ENCODE peak calls at places on chromosomes 6 and 20, in nine cellular contexts. One of them, this sample, is unnamed.

GRCh38 chr6:170080828-170081368 is 210.0 kb downstream of the DLL1 start:
- DNase-seq in HCT116: no peak
- DNase-seq in suprapubic skin: peak
- DNase-seq in stomach: peak
- DNase-seq in Panc1: no peak
- DNase-seq in K562: no peak
- DNase-seq in spleen: peak
- DNase-seq in breast epithelium: peak
- DNase-seq in prostate gland: no peak
- DNase-seq in this sample: no peak

GRCh38 chr6:162899148-162899547 is 171.4 kb downstream of the PACRG start:
- DNase-seq in HCT116: no peak
- DNase-seq in suprapubic skin: no peak
- DNase-seq in stomach: no peak
- DNase-seq in Panc1: no peak
- DNase-seq in K562: no peak
- DNase-seq in spleen: no peak
- DNase-seq in breast epithelium: no peak
- DNase-seq in prostate gland: no peak
- DNase-seq in this sample: no peak

GRCh38 chr6:2713473-2714358 is 37.0 kb downstream of the MYLK4 start:
- DNase-seq in HCT116: no peak
- DNase-seq in suprapubic skin: no peak
- DNase-seq in stomach: no peak
- DNase-seq in Panc1: no peak
- DNase-seq in K562: no peak
- DNase-seq in spleen: no peak
- DNase-seq in breast epithelium: no peak
- DNase-seq in prostate gland: no peak
- DNase-seq in this sample: no peak

GRCh38 chr20:51767018-51767866 is 948 bp downstream of the ATP9A start:
- DNase-seq in HCT116: peak
- DNase-seq in suprapubic skin: no peak
- DNase-seq in stomach: peak
- DNase-seq in Panc1: no peak
- DNase-seq in K562: peak
- DNase-seq in spleen: peak
- DNase-seq in breast epithelium: peak
- DNase-seq in prostate gland: peak
- DNase-seq in this sample: no peak

GRCh38 chr6:73798592-73798991 is 102.6 kb downstream of the CD109 start:
- DNase-seq in HCT116: peak
- DNase-seq in suprapubic skin: no peak
- DNase-seq in stomach: no peak
- DNase-seq in Panc1: no peak
- DNase-seq in K562: no peak
- DNase-seq in spleen: no peak
- DNase-seq in breast epithelium: no peak
- DNase-seq in prostate gland: no peak
- DNase-seq in this sample: no peak

GRCh38 chr6:26394289-26394688 is 7.8 kb upstream of the BTN3A1 start:
- DNase-seq in HCT116: peak
- DNase-seq in suprapubic skin: no peak
- DNase-seq in stomach: peak
- DNase-seq in Panc1: no peak
- DNase-seq in K562: peak
- DNase-seq in spleen: no peak
- DNase-seq in breast epithelium: no peak
- DNase-seq in prostate gland: no peak
- DNase-seq in this sample: no peak

GRCh38 chr6:16901777-16902176 is 140.5 kb upstream of the ATXN1 start:
- DNase-seq in HCT116: no peak
- DNase-seq in suprapubic skin: no peak
- DNase-seq in stomach: peak
- DNase-seq in Panc1: no peak
- DNase-seq in K562: no peak
- DNase-seq in spleen: no peak
- DNase-seq in breast epithelium: no peak
- DNase-seq in prostate gland: peak
- DNase-seq in this sample: no peak

GRCh38 chr20:364905-365794 is 15.4 kb upstream of the TRIB3 start:
- DNase-seq in HCT116: peak
- DNase-seq in suprapubic skin: no peak
- DNase-seq in stomach: no peak
- DNase-seq in Panc1: no peak
- DNase-seq in K562: peak
- DNase-seq in spleen: no peak
- DNase-seq in breast epithelium: no peak
- DNase-seq in prostate gland: no peak
- DNase-seq in this sample: no peak

GRCh38 chr6:39927159-39927558 is 7.1 kb downstream of the MOCS1 start:
- DNase-seq in HCT116: peak
- DNase-seq in suprapubic skin: no peak
- DNase-seq in stomach: no peak
- DNase-seq in Panc1: no peak
- DNase-seq in K562: no peak
- DNase-seq in spleen: no peak
- DNase-seq in breast epithelium: no peak
- DNase-seq in prostate gland: no peak
- DNase-seq in this sample: no peak

GRCh38 chr6:28218312-28219248 is 6.5 kb upstream of the ZSCAN9 start:
- DNase-seq in HCT116: no peak
- DNase-seq in suprapubic skin: peak
- DNase-seq in stomach: peak
- DNase-seq in Panc1: no peak
- DNase-seq in K562: peak
- DNase-seq in spleen: peak
- DNase-seq in breast epithelium: peak
- DNase-seq in prostate gland: peak
- DNase-seq in this sample: no peak

GRCh38 chr6:64985726-64986125 is 721.3 kb downstream of the EYS start:
- DNase-seq in HCT116: no peak
- DNase-seq in suprapubic skin: no peak
- DNase-seq in stomach: no peak
- DNase-seq in Panc1: no peak
- DNase-seq in K562: no peak
- DNase-seq in spleen: no peak
- DNase-seq in breast epithelium: no peak
- DNase-seq in prostate gland: no peak
- DNase-seq in this sample: no peak

GRCh38 chr6:64984947-64985346 is 722.1 kb downstream of the EYS start:
- DNase-seq in HCT116: no peak
- DNase-seq in suprapubic skin: no peak
- DNase-seq in stomach: no peak
- DNase-seq in Panc1: no peak
- DNase-seq in K562: no peak
- DNase-seq in spleen: no peak
- DNase-seq in breast epithelium: no peak
- DNase-seq in prostate gland: no peak
- DNase-seq in this sample: no peak

GRCh38 chr6:64983108-64983507 is 723.9 kb downstream of the EYS start:
- DNase-seq in HCT116: no peak
- DNase-seq in suprapubic skin: no peak
- DNase-seq in stomach: no peak
- DNase-seq in Panc1: no peak
- DNase-seq in K562: no peak
- DNase-seq in spleen: no peak
- DNase-seq in breast epithelium: no peak
- DNase-seq in prostate gland: no peak
- DNase-seq in this sample: no peak

GRCh38 chr6:64990652-64991304 is 716.2 kb downstream of the EYS start:
- DNase-seq in HCT116: no peak
- DNase-seq in suprapubic skin: no peak
- DNase-seq in stomach: no peak
- DNase-seq in Panc1: no peak
- DNase-seq in K562: no peak
- DNase-seq in spleen: no peak
- DNase-seq in breast epithelium: no peak
- DNase-seq in prostate gland: no peak
- DNase-seq in this sample: no peak

DNA sequence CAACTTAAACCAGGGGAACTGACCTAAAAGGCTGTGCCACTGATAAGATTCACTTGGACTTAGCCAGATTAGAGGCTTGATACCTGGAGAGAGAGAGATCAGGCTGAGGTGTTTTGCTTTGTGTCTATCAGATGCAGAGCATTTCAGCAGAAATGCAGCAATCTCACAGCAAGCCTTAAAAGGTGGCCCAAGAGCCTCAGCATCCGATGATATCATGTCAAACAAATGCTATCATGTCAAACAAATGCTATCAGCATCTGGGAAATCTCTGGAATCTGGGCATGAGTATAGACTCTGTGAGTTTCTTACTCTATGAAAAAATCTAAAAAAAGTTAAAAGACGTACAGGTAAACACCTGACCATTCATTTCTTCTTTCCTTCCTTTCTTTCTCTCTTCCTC is 718.9 kb downstream of the EYS start:
- DNase-seq in HCT116: no peak
- DNase-seq in suprapubic skin: no peak
- DNase-seq in stomach: no peak
- DNase-seq in Panc1: no peak
- DNase-seq in K562: no peak
- DNase-seq in spleen: no peak
- DNase-seq in breast epithelium: no peak
- DNase-seq in prostate gland: no peak
- DNase-seq in this sample: no peak
- TF ChIP-seq POLR2AphosphoS5 in HCT116: no peak
- TF ChIP-seq POLR2AphosphoS5 in suprapubic skin: no peak
- TF ChIP-seq POLR2AphosphoS5 in stomach: no peak
- TF ChIP-seq POLR2AphosphoS5 in Panc1: no peak
- TF ChIP-seq POLR2AphosphoS5 in K562: no peak
- TF ChIP-seq POLR2AphosphoS5 in spleen: no peak
- TF ChIP-seq POLR2AphosphoS5 in breast epithelium: no peak
- TF ChIP-seq POLR2AphosphoS5 in prostate gland: no peak
- TF ChIP-seq POLR2AphosphoS5 in this sample: no peak

GRCh38 chr6:36242161-36242560 is 27.7 kb upstream of the PNPLA1 start:
- DNase-seq in HCT116: no peak
- DNase-seq in suprapubic skin: no peak
- DNase-seq in stomach: no peak
- DNase-seq in Panc1: no peak
- DNase-seq in K562: no peak
- DNase-seq in spleen: no peak
- DNase-seq in breast epithelium: no peak
- DNase-seq in prostate gland: no peak
- DNase-seq in this sample: no peak

GRCh38 chr6:36246511-36247268 is 23.2 kb upstream of the PNPLA1 start:
- DNase-seq in HCT116: no peak
- DNase-seq in suprapubic skin: no peak
- DNase-seq in stomach: no peak
- DNase-seq in Panc1: no peak
- DNase-seq in K562: no peak
- DNase-seq in spleen: no peak
- DNase-seq in breast epithelium: no peak
- DNase-seq in prostate gland: no peak
- DNase-seq in this sample: no peak

GRCh38 chr6:36245572-36246031 is 24.3 kb upstream of the PNPLA1 start:
- DNase-seq in HCT116: no peak
- DNase-seq in suprapubic skin: no peak
- DNase-seq in stomach: peak
- DNase-seq in Panc1: no peak
- DNase-seq in K562: peak
- DNase-seq in spleen: no peak
- DNase-seq in breast epithelium: no peak
- DNase-seq in prostate gland: no peak
- DNase-seq in this sample: no peak

GRCh38 chr6:36243562-36244212 is 26.2 kb upstream of the PNPLA1 start:
- DNase-seq in HCT116: no peak
- DNase-seq in suprapubic skin: no peak
- DNase-seq in stomach: no peak
- DNase-seq in Panc1: no peak
- DNase-seq in K562: no peak
- DNase-seq in spleen: no peak
- DNase-seq in breast epithelium: no peak
- DNase-seq in prostate gland: no peak
- DNase-seq in this sample: no peak

GRCh38 chr6:36244641-36245280 is 25.1 kb upstream of the PNPLA1 start:
- DNase-seq in HCT116: peak
- DNase-seq in suprapubic skin: no peak
- DNase-seq in stomach: no peak
- DNase-seq in Panc1: no peak
- DNase-seq in K562: no peak
- DNase-seq in spleen: no peak
- DNase-seq in breast epithelium: no peak
- DNase-seq in prostate gland: no peak
- DNase-seq in this sample: no peak
- TF ChIP-seq POLR2AphosphoS5 in HCT116: no peak
- TF ChIP-seq POLR2AphosphoS5 in suprapubic skin: no peak
- TF ChIP-seq POLR2AphosphoS5 in stomach: no peak
- TF ChIP-seq POLR2AphosphoS5 in Panc1: no peak
- TF ChIP-seq POLR2AphosphoS5 in K562: no peak
- TF ChIP-seq POLR2AphosphoS5 in spleen: no peak
- TF ChIP-seq POLR2AphosphoS5 in breast epithelium: no peak
- TF ChIP-seq POLR2AphosphoS5 in prostate gland: no peak
- TF ChIP-seq POLR2AphosphoS5 in this sample: no peak

DNA sequence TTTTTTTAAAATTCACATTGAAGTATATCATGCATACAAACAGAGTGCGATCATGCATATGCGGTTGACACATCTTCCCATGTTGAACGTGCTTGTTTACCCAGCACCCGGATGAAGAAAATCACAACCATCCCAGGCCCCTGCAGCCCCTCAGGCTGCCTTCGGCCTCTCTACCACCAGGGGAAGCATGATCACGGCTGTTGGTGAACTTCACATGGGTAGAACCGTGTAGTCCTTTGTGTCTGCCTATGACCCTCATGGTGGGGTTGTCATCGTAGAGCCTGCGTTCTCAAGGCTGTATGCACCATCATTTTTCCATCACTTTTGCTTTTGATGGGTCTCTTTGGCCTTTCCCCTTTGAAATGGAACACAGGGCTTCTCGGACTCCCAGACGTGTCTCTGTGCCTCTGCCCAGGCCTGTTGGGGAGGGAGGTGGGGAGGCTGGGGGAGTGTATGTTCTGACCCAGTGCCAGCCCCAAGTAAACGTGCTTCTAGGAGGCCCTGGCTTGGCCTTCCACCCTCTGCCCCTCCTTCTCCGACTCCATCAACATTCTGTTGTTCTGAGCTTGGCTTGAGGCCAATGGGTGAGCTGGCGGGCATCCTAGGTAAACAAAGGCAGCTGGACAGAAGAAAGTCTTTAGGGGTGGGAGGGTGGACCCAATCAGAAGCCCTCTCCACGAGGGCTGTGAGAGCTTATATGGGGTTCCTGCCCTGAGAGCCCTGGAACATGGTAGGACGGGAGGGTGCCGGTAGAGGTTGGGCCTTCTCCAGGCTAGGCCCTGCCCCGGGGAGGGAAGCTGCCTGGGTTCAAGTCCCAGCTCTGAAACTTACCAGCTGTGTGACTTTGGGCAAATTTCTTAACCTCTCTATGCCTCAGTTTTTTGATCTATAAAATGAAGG is 39.7 kb downstream of the TGM2 start:
- DNase-seq in HCT116: no peak
- DNase-seq in suprapubic skin: peak
- DNase-seq in stomach: peak
- DNase-seq in Panc1: no peak
- DNase-seq in K562: no peak
- DNase-seq in spleen: peak
- DNase-seq in breast epithelium: peak
- DNase-seq in prostate gland: peak
- DNase-seq in this sample: no peak
- TF ChIP-seq POLR2AphosphoS5 in HCT116: no peak
- TF ChIP-seq POLR2AphosphoS5 in suprapubic skin: no peak
- TF ChIP-seq POLR2AphosphoS5 in stomach: peak
- TF ChIP-seq POLR2AphosphoS5 in Panc1: no peak
- TF ChIP-seq POLR2AphosphoS5 in K562: no peak
- TF ChIP-seq POLR2AphosphoS5 in spleen: no peak
- TF ChIP-seq POLR2AphosphoS5 in breast epithelium: no peak
- TF ChIP-seq POLR2AphosphoS5 in prostate gland: peak
- TF ChIP-seq POLR2AphosphoS5 in this sample: no peak

GRCh38 chr6:158018851-158019361 is 37.2 kb downstream of the SYNJ2 start:
- DNase-seq in HCT116: no peak
- DNase-seq in suprapubic skin: no peak
- DNase-seq in stomach: no peak
- DNase-seq in Panc1: no peak
- DNase-seq in K562: no peak
- DNase-seq in spleen: peak
- DNase-seq in breast epithelium: no peak
- DNase-seq in prostate gland: no peak
- DNase-seq in this sample: no peak
- TF ChIP-seq POLR2AphosphoS5 in HCT116: no peak
- TF ChIP-seq POLR2AphosphoS5 in suprapubic skin: no peak
- TF ChIP-seq POLR2AphosphoS5 in stomach: no peak
- TF ChIP-seq POLR2AphosphoS5 in Panc1: no peak
- TF ChIP-seq POLR2AphosphoS5 in K562: no peak
- TF ChIP-seq POLR2AphosphoS5 in spleen: peak
- TF ChIP-seq POLR2AphosphoS5 in breast epithelium: no peak
- TF ChIP-seq POLR2AphosphoS5 in prostate gland: no peak
- TF ChIP-seq POLR2AphosphoS5 in this sample: no peak